ENCODE peak calls at places on chromosomes 7 and 10, in six cellular contexts. I, F, O, J, L and V are unnamed samples.

GRCh38 chr7:83105063-83105462 is 57.6 kb downstream of the PCLO start:
- DNase-seq in I (no peak), F (no peak), O (no peak), J (no peak), L (no peak), V (no peak)

GRCh38 chr10:46079831-46080585 is 33.9 kb upstream of the MSMB start:
- DNase-seq in I (peak), F (no peak), O (peak), J (no peak), L (no peak), V (no peak)

GRCh38 chr10:87531908-87532622 is 27.4 kb downstream of the MINPP1 start:
- DNase-seq in I (peak), F (no peak), O (peak), J (no peak), L (no peak), V (no peak)

GRCh38 chr7:22990588-22990949 is 23.4 kb downstream of the HYCC1 start:
- DNase-seq in I (peak), F (no peak), O (peak), J (no peak), L (no peak), V (peak)

GRCh38 chr7:93461350-93461749 is 113.2 kb downstream of the CALCR start:
- DNase-seq in I (no peak), F (no peak), O (no peak), J (no peak), L (no peak), V (no peak)

GRCh38 chr7:5584821-5585220 is 161.2 kb upstream of the TNRC18 start:
- DNase-seq in I (no peak), F (no peak), O (no peak), J (no peak), L (no peak), V (peak)

GRCh38 chr10:89042547-89042946 is 51.9 kb downstream of the FAS start:
- DNase-seq in I (no peak), F (no peak), O (no peak), J (no peak), L (no peak), V (no peak)

GRCh38 chr10:44506386-44506785 is 121.5 kb upstream of the CXCL12 start:
- DNase-seq in I (no peak), F (no peak), O (no peak), J (no peak), L (no peak), V (no peak)

GRCh38 chr7:98352621-98353020 is 48.3 kb downstream of the BAIAP2L1 start:
- DNase-seq in I (peak), F (no peak), O (peak), J (no peak), L (no peak), V (peak)

GRCh38 chr10:110479710-110480109 is 18.0 kb upstream of the DUSP5 start:
- DNase-seq in I (no peak), F (no peak), O (no peak), J (no peak), L (no peak), V (no peak)

GRCh38 chr10:8712653-8713052 is 658.2 kb downstream of the GATA3 start:
- DNase-seq in I (no peak), F (no peak), O (no peak), J (no peak), L (no peak), V (no peak)

GRCh38 chr10:62613429-62613828 is 191.1 kb upstream of the ADO start:
- DNase-seq in I (peak), F (no peak), O (peak), J (peak), L (no peak), V (peak)

GRCh38 chr10:60944159-60944909 is at the start of gene RHOBTB1:
- DNase-seq in I (peak), F (peak), O (peak), J (peak), L (no peak), V (peak)

GRCh38 chr10:112981553-112981952 is 31.5 kb downstream of the TCF7L2 start:
- DNase-seq in I (no peak), F (no peak), O (peak), J (no peak), L (peak), V (peak)

GRCh38 chr7:101912711-101913110 is 95.3 kb downstream of the CUX1 start:
- DNase-seq in I (peak), F (peak), O (no peak), J (no peak), L (no peak), V (no peak)

GRCh38 chr10:108957681-108958080 is 965.6 kb downstream of the XPNPEP1 start:
- DNase-seq in I (peak), F (no peak), O (peak), J (no peak), L (no peak), V (no peak)

GRCh38 chr7:2110586-2111396 is 122.0 kb downstream of the MAD1L1 start:
- DNase-seq in I (peak), F (no peak), O (no peak), J (no peak), L (no peak), V (peak)

GRCh38 chr10:99403674-99404073 is 26.8 kb downstream of the GOT1 start:
- DNase-seq in I (no peak), F (no peak), O (peak), J (no peak), L (no peak), V (no peak)

GRCh38 chr10:99775850-99776249 is 6.6 kb upstream of the ABCC2 start:
- DNase-seq in I (peak), F (no peak), O (peak), J (peak), L (no peak), V (peak)

GRCh38 chr7:518630-519428 is 817 bp downstream of the PDGFA start:
- DNase-seq in I (peak), F (peak), O (peak), J (peak), L (peak), V (peak)

GRCh38 chr10:102834143-102834542 is 3.1 kb downstream of the CYP17A1 start:
- DNase-seq in I (no peak), F (no peak), O (no peak), J (no peak), L (no peak), V (no peak)